ENCODE peak calls at places on chromosomes 5 and 9, in ten cellular contexts. G is HFFc6, R is tibial nerve, N is fibroblast of lung, O is adrenal gland, E is endodermal cell, L is lower leg skin, M is psoas muscle, F is brain microvascular endothelial cell, H is Panc1. C is an unnamed sample.

GRCh38 chr9:19114680-19115270 is 12.1 kb upstream of the HAUS6 start:
- DNase-seq in L (no peak), E (no peak), N (no peak), H (no peak), F (no peak), R (no peak), G (peak), O (no peak), M (no peak), C (no peak)

GRCh38 chr5:137186759-137187461 is 312.2 kb downstream of the SPOCK1 start:
- DNase-seq in R (peak), L (no peak), G (peak), M (peak), H (no peak), E (no peak), N (no peak), F (peak), O (peak), C (no peak)

GRCh38 chr5:124746252-124746915 is at the start of gene ZNF608:
- DNase-seq in G (no peak), M (no peak), F (peak), E (peak), L (no peak), N (peak), H (no peak), R (no peak), O (peak), C (no peak)

GRCh38 chr5:98639258-98639657 is 134.2 kb upstream of the RGMB start:
- DNase-seq in E (peak), M (no peak), F (no peak), O (no peak), R (no peak), N (no peak), G (no peak), H (no peak), L (no peak), C (no peak)

GRCh38 chr9:125423964-125424363 is 162.3 kb downstream of the GAPVD1 start:
- DNase-seq in H (no peak), E (no peak), R (no peak), O (no peak), F (no peak), N (no peak), M (no peak), L (no peak), G (no peak), C (no peak)

GRCh38 chr9:129888085-129888808 is 53.0 kb downstream of the USP20 start:
- DNase-seq in N (no peak), O (peak), L (no peak), G (no peak), H (no peak), R (no peak), E (peak), M (no peak), F (no peak), C (peak)

GRCh38 chr9:99824378-99825157 is 2.9 kb downstream of the NR4A3 start:
- DNase-seq in L (peak), M (no peak), H (no peak), G (peak), N (peak), R (no peak), F (peak), E (peak), O (no peak), C (peak)

GRCh38 chr5:9356306-9356942 is 189.5 kb downstream of the SEMA5A start:
- DNase-seq in F (no peak), R (no peak), N (no peak), H (no peak), L (no peak), M (no peak), E (no peak), O (no peak), G (no peak), C (no peak)

GRCh38 chr9:38057416-38058195 is 11.4 kb downstream of the SHB start:
- DNase-seq in O (no peak), H (no peak), R (no peak), M (no peak), F (no peak), G (no peak), N (no peak), L (no peak), E (no peak), C (no peak)

GRCh38 chr5:142841511-142842255 is 71.5 kb downstream of the ARHGAP26 start:
- DNase-seq in M (peak), F (no peak), N (peak), G (peak), O (no peak), H (no peak), R (peak), L (no peak), E (peak), C (no peak)

GRCh38 chr9:93891549-93892310 is 63.4 kb downstream of the BARX1 start:
- DNase-seq in N (no peak), G (no peak), O (no peak), H (no peak), R (no peak), M (no peak), F (no peak), E (no peak), L (peak), C (no peak)

GRCh38 chr5:55108651-55109050 is 6.2 kb downstream of the GZMA start:
- DNase-seq in F (peak), M (no peak), G (no peak), E (no peak), N (no peak), H (no peak), O (no peak), R (no peak), L (no peak), C (no peak)

GRCh38 chr5:96297290-96297689 is 135.8 kb downstream of the PCSK1 start:
- DNase-seq in E (no peak), F (peak), L (no peak), H (no peak), M (no peak), O (no peak), R (no peak), G (peak), N (peak), C (no peak)

GRCh38 chr5:54837939-54838457 is 147.4 kb downstream of the ESM1 start:
- DNase-seq in L (no peak), G (no peak), O (no peak), F (no peak), R (no peak), E (no peak), M (no peak), H (no peak), N (no peak), C (no peak)

GRCh38 chr9:127557466-127557869 is 54.6 kb upstream of the STXBP1 start:
- DNase-seq in O (no peak), M (no peak), N (peak), H (no peak), L (no peak), R (no peak), F (no peak), G (peak), E (no peak), C (no peak)

GRCh38 chr5:126499278-126499677 is 76.1 kb downstream of the GRAMD2B start:
- DNase-seq in F (no peak), O (no peak), H (no peak), N (no peak), R (no peak), L (peak), E (no peak), M (no peak), G (no peak), C (no peak)

GRCh38 chr5:143141652-143142051 is 261.8 kb downstream of the NR3C1 start:
- DNase-seq in M (no peak), N (no peak), H (no peak), O (no peak), G (no peak), F (no peak), L (no peak), R (no peak), E (no peak), C (no peak)

GRCh38 chr9:131161585-131161984 is 36.2 kb downstream of the NUP214 start:
- DNase-seq in E (no peak), R (no peak), N (no peak), H (no peak), F (no peak), O (no peak), M (no peak), G (no peak), L (no peak), C (no peak)

GRCh38 chr9:109977521-109977920 is 197.5 kb downstream of the PALM2AKAP2 start:
- DNase-seq in N (no peak), E (peak), M (no peak), G (no peak), R (no peak), O (no peak), H (no peak), L (no peak), F (no peak), C (no peak)

DNA sequence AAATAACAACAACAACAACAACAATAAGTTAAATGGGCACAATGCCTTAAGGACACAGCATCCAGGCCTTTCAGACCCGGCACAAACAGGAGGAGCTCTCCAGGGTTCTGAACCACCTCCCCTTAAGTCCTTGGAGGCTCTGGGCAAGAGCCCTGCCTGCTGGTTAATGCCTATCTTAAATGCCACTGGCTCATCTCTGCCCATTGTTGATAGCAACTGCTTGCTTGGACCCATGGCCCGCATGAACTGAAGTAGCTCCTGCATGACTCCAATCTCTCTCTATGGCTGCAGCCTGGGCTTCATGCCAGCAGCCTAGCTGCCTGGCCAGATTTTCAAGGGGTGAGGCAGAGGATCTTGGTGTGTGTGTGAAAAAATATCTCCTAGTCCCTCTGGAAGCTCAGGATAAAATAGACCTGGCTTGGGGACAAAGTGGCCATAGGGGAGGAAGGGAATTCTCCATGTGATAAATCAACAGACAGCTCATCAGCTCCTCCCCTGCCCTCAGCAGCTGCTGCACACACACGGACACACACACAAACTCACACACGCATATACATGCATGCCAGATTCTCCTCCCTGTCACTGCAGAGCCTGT is 27.4 kb downstream of the FAM219A start:
- DNase-seq in F (peak), L (no peak), H (no peak), E (peak), O (peak), R (no peak), G (peak), N (peak), M (peak), C (peak)
- TF ChIP-seq CTCF in F (no peak), L (no peak), H (no peak), E (no peak), O (no peak), R (no peak), G (no peak), N (no peak), M (no peak), C (no peak)

GRCh38 chr5:150846651-150847333 is 471 bp downstream of the IRGM start:
- DNase-seq in O (peak), R (no peak), L (no peak), E (peak), F (peak), N (peak), H (peak), M (no peak), G (peak), C (peak)

GRCh38 chr5:150851039-150851438 is 4.7 kb downstream of the IRGM start:
- DNase-seq in N (no peak), E (no peak), M (no peak), F (no peak), R (no peak), L (no peak), G (no peak), O (no peak), H (no peak), C (no peak)

GRCh38 chr5:150848271-150848670 is 1.9 kb downstream of the IRGM start:
- DNase-seq in F (no peak), N (no peak), H (no peak), G (peak), R (no peak), O (no peak), E (no peak), M (no peak), L (no peak), C (no peak)

GRCh38 chr5:150847334-150847695 is 994 bp downstream of the IRGM start:
- DNase-seq in R (no peak), H (no peak), G (no peak), F (no peak), N (no peak), O (no peak), M (no peak), E (no peak), L (no peak), C (no peak)
- TF ChIP-seq CTCF in R (no peak), H (peak), G (peak), F (no peak), N (no peak), O (no peak), M (no peak), E (no peak), L (no peak), C (no peak)

GRCh38 chr5:76209297-76209696 is 126.1 kb downstream of the SV2C start:
- DNase-seq in M (no peak), O (no peak), R (no peak), N (no peak), H (no peak), G (no peak), F (no peak), L (no peak), E (no peak), C (no peak)
- TF ChIP-seq CTCF in M (no peak), O (no peak), R (no peak), N (no peak), H (peak), G (no peak), F (no peak), L (no peak), E (peak), C (no peak)

GRCh38 chr5:123273984-123274383 is 149.2 kb downstream of the CEP120 start:
- DNase-seq in F (no peak), N (no peak), O (no peak), H (no peak), E (no peak), R (no peak), L (no peak), M (no peak), G (no peak), C (no peak)
- TF ChIP-seq CTCF in F (no peak), N (peak), O (no peak), H (peak), E (peak), R (no peak), L (no peak), M (no peak), G (peak), C (no peak)

GRCh38 chr5:75331095-75332090 is 5.6 kb upstream of the HMGCR start:
- DNase-seq in L (no peak), G (no peak), O (no peak), F (no peak), N (no peak), E (no peak), R (no peak), M (no peak), H (no peak), C (no peak)
- TF ChIP-seq CTCF in L (no peak), G (peak), O (no peak), F (peak), N (no peak), E (peak), R (no peak), M (no peak), H (peak), C (no peak)